ENCODE peak calls at places on chromosome 2, in ten cellular contexts. C, Q, I, M, E, S, P, U, X and V are unnamed samples.

GRCh38 chr2:138814123-138814883 is 34.1 kb upstream of the NXPH2 start:
- DNase-seq in C (peak; percentile 5), E (no peak), U (no peak), Q (no peak), P (no peak), I (no peak), M (no peak), X (no peak), S (no peak), V (no peak)

GRCh38 chr2:103161456-103162289 is 399.8 kb downstream of the TMEM182 start:
- DNase-seq in M (no peak), E (no peak), U (no peak), P (no peak), X (no peak), C (peak; percentile 51), S (peak; percentile 36), I (peak; percentile 2), Q (no peak), V (no peak)

GRCh38 chr2:42964444-42965081 is 172.2 kb upstream of the HAAO start:
- DNase-seq in M (no peak), I (peak; percentile 94), X (no peak), S (no peak), U (no peak), E (peak; percentile 88), C (peak; percentile 97), P (no peak), Q (peak; percentile 81), V (no peak)

GRCh38 chr2:185381631-185382030 is 357.0 kb upstream of the FSIP2 start:
- DNase-seq in P (no peak), Q (no peak), M (no peak), U (no peak), C (no peak), X (no peak), S (no peak), E (no peak), I (peak; percentile 34), V (no peak)

GRCh38 chr2:206846854-206847834 is 81.7 kb downstream of the FASTKD2 start:
- DNase-seq in S (no peak), M (no peak), P (no peak), E (peak; percentile 2), C (no peak), X (no peak), I (no peak), U (no peak), Q (no peak), V (no peak)

GRCh38 chr2:176494949-176495353 is 225.7 kb downstream of the MTX2 start:
- DNase-seq in E (peak; percentile 68), U (no peak), I (peak; percentile 50), C (peak; percentile 74), X (no peak), P (no peak), Q (no peak), M (no peak), S (peak; percentile 26), V (no peak)

GRCh38 chr2:241584446-241584845 is 25.9 kb downstream of the BOK start:
- DNase-seq in Q (no peak), P (no peak), I (no peak), C (peak; percentile 41), E (no peak), S (no peak), U (no peak), M (no peak), X (no peak), V (no peak)

GRCh38 chr2:56357655-56358295 is 174.0 kb downstream of the CCDC85A start:
- DNase-seq in U (no peak), S (no peak), E (no peak), C (no peak), X (no peak), Q (no peak), I (peak; percentile 45), P (no peak), M (no peak), V (no peak)

GRCh38 chr2:12816379-12817306 is 99.9 kb downstream of the TRIB2 start:
- DNase-seq in Q (no peak), I (peak; percentile 69), U (no peak), P (peak; percentile 16), C (peak; percentile 86), X (no peak), S (no peak), E (no peak), M (no peak), V (no peak)

GRCh38 chr2:63189026-63189425 is 138.4 kb downstream of the OTX1 start:
- DNase-seq in Q (no peak), U (no peak), X (no peak), P (no peak), C (no peak), M (no peak), S (no peak), I (peak; percentile 20), E (no peak), V (no peak)

GRCh38 chr2:195706161-195706900 is 49.3 kb downstream of the SLC39A10 start:
- DNase-seq in C (no peak), E (no peak), Q (no peak), S (no peak), I (peak; percentile 40), U (no peak), P (no peak), M (no peak), X (no peak), V (no peak)

GRCh38 chr2:84276585-84277255 is 182.4 kb downstream of the SUCLG1 start:
- DNase-seq in S (no peak), E (no peak), M (no peak), C (no peak), U (no peak), P (no peak), X (no peak), I (no peak), Q (no peak), V (no peak)

GRCh38 chr2:58871469-58872142 is 630.5 kb upstream of the FANCL start:
- DNase-seq in E (no peak), P (no peak), U (no peak), C (no peak), I (no peak), X (no peak), S (no peak), Q (no peak), M (no peak), V (no peak)

GRCh38 chr2:64035067-64035942 is 16.1 kb upstream of the VPS54 start:
- DNase-seq in S (no peak), Q (no peak), C (no peak), P (peak; percentile 16), E (no peak), M (no peak), U (no peak), X (no peak), I (peak; percentile 66), V (no peak)

GRCh38 chr2:161170377-161170776 is 10.1 kb downstream of the TANK start:
- DNase-seq in E (no peak), U (no peak), P (no peak), I (no peak), M (no peak), S (no peak), X (no peak), Q (no peak), C (no peak), V (no peak)

GRCh38 chr2:181376442-181376841 is 80.7 kb upstream of the ITGA4 start:
- DNase-seq in X (no peak), C (no peak), M (no peak), I (no peak), S (no peak), Q (no peak), U (no peak), E (no peak), P (no peak), V (no peak)

GRCh38 chr2:2331905-2332280 is 818 bp upstream of the MYT1L start:
- DNase-seq in M (no peak), E (no peak), Q (no peak), U (no peak), I (no peak), P (no peak), C (no peak), S (no peak), X (no peak), V (no peak)

GRCh38 chr2:46434851-46435273 is 44.5 kb upstream of the TMEM247 start:
- DNase-seq in E (no peak), S (no peak), I (peak; percentile 91), P (no peak), C (peak; percentile 6), U (no peak), X (no peak), M (no peak), Q (peak; percentile 66), V (no peak)

GRCh38 chr2:233418761-233419625 is 64.7 kb downstream of the DGKD start:
- DNase-seq in X (no peak), S (peak; percentile 65), E (no peak), C (peak; percentile 95), P (peak; percentile 38), I (no peak), M (no peak), Q (no peak), U (peak; percentile 69), V (peak; percentile 56)

GRCh38 chr2:197657562-197657961 is 17.8 kb downstream of the RFTN2 start:
- DNase-seq in E (no peak), M (no peak), P (no peak), X (no peak), I (no peak), C (no peak), U (no peak), Q (no peak), S (no peak), V (no peak)

GRCh38 chr2:27075219-27075871 is 3.1 kb upstream of the EMILIN1 start:
- DNase-seq in E (no peak), Q (no peak), C (peak; percentile 56), X (no peak), I (no peak), P (peak; percentile 57), M (no peak), S (peak; percentile 61), U (peak; percentile 48), V (no peak)

GRCh38 chr2:230902180-230902899 is 22.7 kb downstream of the GPR55 start:
- DNase-seq in X (peak; percentile 27), C (peak; percentile 65), S (peak; percentile 43), I (peak; percentile 59), M (no peak), Q (peak; percentile 10), P (peak; percentile 43), U (no peak), E (peak; percentile 41), V (peak; percentile 19)

GRCh38 chr2:86584164-86584913 is 21.1 kb upstream of the CHMP3 start:
- DNase-seq in U (peak; percentile 17), M (no peak), I (peak; percentile 38), X (no peak), E (no peak), Q (no peak), P (peak; percentile 33), S (no peak), C (peak; percentile 28), V (no peak)

GRCh38 chr2:233598952-233599351 is 18.5 kb upstream of the UGT1A8 start:
- DNase-seq in C (no peak), E (no peak), I (no peak), M (no peak), U (no peak), X (no peak), P (no peak), Q (no peak), S (no peak), V (no peak)

GRCh38 chr2:215514516-215514915 is 78.6 kb upstream of the FN1 start:
- DNase-seq in M (no peak), Q (no peak), C (no peak), E (no peak), U (no peak), S (no peak), I (no peak), X (no peak), P (no peak), V (no peak)

GRCh38 chr2:189521686-189522434 is 58.7 kb downstream of the SLC40A1 start:
- DNase-seq in S (no peak), U (no peak), P (no peak), Q (no peak), C (no peak), X (no peak), I (peak; percentile 42), M (no peak), E (no peak), V (no peak)